ENCODE peak calls at places on chromosomes 1 and 21, in nine cellular contexts. One of them, this sample, is unnamed.

GRCh38 chr1:12049625-12050024 is 13.5 kb upstream of the TNFRSF8 start:
- DNase-seq in WTC11: no peak
- DNase-seq in MM.1S: no peak
- DNase-seq in fibroblast of lung: no peak
- DNase-seq in mucosa of descending colon: no peak
- DNase-seq in CD4-positive, alpha-beta T cell: no peak
- DNase-seq in AG04450: no peak
- DNase-seq in tibial artery: no peak
- DNase-seq in prostate gland: no peak
- DNase-seq in this sample: no peak

GRCh38 chr1:230542054-230542453 is 100.2 kb upstream of the COG2 start:
- DNase-seq in WTC11: no peak
- DNase-seq in MM.1S: no peak
- DNase-seq in fibroblast of lung: no peak
- DNase-seq in mucosa of descending colon: no peak
- DNase-seq in CD4-positive, alpha-beta T cell: no peak
- DNase-seq in AG04450: no peak
- DNase-seq in tibial artery: no peak
- DNase-seq in prostate gland: no peak
- DNase-seq in this sample: peak; percentile 67

GRCh38 chr1:113390871-113391642 is 742 bp downstream of the MAGI3 start:
- DNase-seq in WTC11: peak; percentile 39
- DNase-seq in MM.1S: peak; percentile 40
- DNase-seq in fibroblast of lung: peak; percentile 25
- DNase-seq in mucosa of descending colon: peak; percentile 78
- DNase-seq in CD4-positive, alpha-beta T cell: no peak
- DNase-seq in AG04450: no peak
- DNase-seq in tibial artery: peak; percentile 41
- DNase-seq in prostate gland: peak; percentile 60
- DNase-seq in this sample: peak; percentile 39

GRCh38 chr1:212401838-212402582 is 12.7 kb downstream of the PACC1 start:
- DNase-seq in WTC11: no peak
- DNase-seq in MM.1S: no peak
- DNase-seq in fibroblast of lung: peak; percentile 58
- DNase-seq in mucosa of descending colon: no peak
- DNase-seq in CD4-positive, alpha-beta T cell: no peak
- DNase-seq in AG04450: no peak
- DNase-seq in tibial artery: no peak
- DNase-seq in prostate gland: no peak
- DNase-seq in this sample: no peak

GRCh38 chr1:110005971-110006370 is 21.4 kb downstream of the AHCYL1 start:
- DNase-seq in WTC11: no peak
- DNase-seq in MM.1S: no peak
- DNase-seq in fibroblast of lung: peak; percentile 51
- DNase-seq in mucosa of descending colon: no peak
- DNase-seq in CD4-positive, alpha-beta T cell: no peak
- DNase-seq in AG04450: peak; percentile 34
- DNase-seq in tibial artery: no peak
- DNase-seq in prostate gland: no peak
- DNase-seq in this sample: no peak

GRCh38 chr1:2526824-2527552 is 592 bp upstream of the PANK4 start:
- DNase-seq in WTC11: no peak
- DNase-seq in MM.1S: no peak
- DNase-seq in fibroblast of lung: peak; percentile 23
- DNase-seq in mucosa of descending colon: peak; percentile 52
- DNase-seq in CD4-positive, alpha-beta T cell: no peak
- DNase-seq in AG04450: no peak
- DNase-seq in tibial artery: peak; percentile 57
- DNase-seq in prostate gland: no peak
- DNase-seq in this sample: peak; percentile 72

GRCh38 chr1:33654267-33654832 is 181.9 kb downstream of the ZSCAN20 start:
- DNase-seq in WTC11: peak; percentile 40
- DNase-seq in MM.1S: no peak
- DNase-seq in fibroblast of lung: no peak
- DNase-seq in mucosa of descending colon: no peak
- DNase-seq in CD4-positive, alpha-beta T cell: no peak
- DNase-seq in AG04450: no peak
- DNase-seq in tibial artery: no peak
- DNase-seq in prostate gland: no peak
- DNase-seq in this sample: peak; percentile 17

GRCh38 chr21:46116846-46117585 is 19.1 kb downstream of the COL6A2 start:
- DNase-seq in WTC11: peak; percentile 5
- DNase-seq in MM.1S: no peak
- DNase-seq in fibroblast of lung: peak; percentile 81
- DNase-seq in mucosa of descending colon: peak; percentile 17
- DNase-seq in CD4-positive, alpha-beta T cell: no peak
- DNase-seq in AG04450: no peak
- DNase-seq in tibial artery: peak; percentile 19
- DNase-seq in prostate gland: no peak
- DNase-seq in this sample: no peak

GRCh38 chr1:90973897-90974798 is 47.7 kb downstream of the ZNF644 start:
- DNase-seq in WTC11: no peak
- DNase-seq in MM.1S: no peak
- DNase-seq in fibroblast of lung: peak; percentile 49
- DNase-seq in mucosa of descending colon: no peak
- DNase-seq in CD4-positive, alpha-beta T cell: no peak
- DNase-seq in AG04450: no peak
- DNase-seq in tibial artery: no peak
- DNase-seq in prostate gland: no peak
- DNase-seq in this sample: no peak

GRCh38 chr1:218209351-218209861 is 75.7 kb upstream of the RRP15 start:
- DNase-seq in WTC11: no peak
- DNase-seq in MM.1S: no peak
- DNase-seq in fibroblast of lung: peak; percentile 87
- DNase-seq in mucosa of descending colon: no peak
- DNase-seq in CD4-positive, alpha-beta T cell: no peak
- DNase-seq in AG04450: peak; percentile 53
- DNase-seq in tibial artery: no peak
- DNase-seq in prostate gland: no peak
- DNase-seq in this sample: peak; percentile 27

GRCh38 chr1:150534002-150534401 is 15.2 kb upstream of the ADAMTSL4 start:
- DNase-seq in WTC11: no peak
- DNase-seq in MM.1S: no peak
- DNase-seq in fibroblast of lung: no peak
- DNase-seq in mucosa of descending colon: peak; percentile 32
- DNase-seq in CD4-positive, alpha-beta T cell: no peak
- DNase-seq in AG04450: no peak
- DNase-seq in tibial artery: no peak
- DNase-seq in prostate gland: no peak
- DNase-seq in this sample: no peak

GRCh38 chr1:33586111-33586510 is 113.7 kb downstream of the ZSCAN20 start:
- DNase-seq in WTC11: no peak
- DNase-seq in MM.1S: no peak
- DNase-seq in fibroblast of lung: no peak
- DNase-seq in mucosa of descending colon: no peak
- DNase-seq in CD4-positive, alpha-beta T cell: no peak
- DNase-seq in AG04450: no peak
- DNase-seq in tibial artery: no peak
- DNase-seq in prostate gland: no peak
- DNase-seq in this sample: no peak

DNA sequence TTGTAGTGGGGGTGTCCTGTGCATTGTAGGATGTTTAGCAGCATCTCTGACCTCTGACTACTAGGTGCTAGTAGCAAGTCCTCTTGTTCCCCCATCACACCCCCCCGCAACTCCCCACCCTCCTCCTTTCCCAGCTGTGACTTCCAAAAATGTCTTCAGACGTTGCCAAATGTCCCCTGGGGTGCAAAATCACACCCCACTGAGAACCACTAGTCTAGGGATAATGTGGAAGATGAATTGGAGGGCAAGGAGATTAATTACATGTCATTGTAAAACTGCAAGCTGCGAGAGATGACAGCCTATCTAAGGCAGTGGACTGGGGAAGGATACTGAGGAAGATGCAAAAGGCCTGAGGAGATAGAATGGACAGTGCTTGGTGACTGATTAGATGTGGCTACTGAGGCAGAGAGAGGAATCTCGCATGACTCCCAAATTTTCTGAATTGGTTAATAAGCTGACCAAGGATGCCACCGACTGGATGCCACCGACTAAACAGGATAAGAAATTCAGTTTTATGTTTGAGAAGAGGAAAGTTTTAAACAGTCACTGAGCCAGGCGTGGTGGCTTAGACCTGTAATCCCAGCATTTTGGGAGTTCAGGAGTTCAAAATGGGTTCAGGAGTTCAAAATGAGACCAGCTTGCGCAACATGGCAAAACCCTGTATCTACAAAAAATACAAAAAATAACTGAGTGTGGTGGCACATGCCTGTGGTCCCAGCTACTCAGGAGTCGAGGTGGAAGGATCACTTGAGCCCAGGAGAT is 3.1 kb upstream of the JAK1 start:
- DNase-seq in WTC11: no peak
- DNase-seq in MM.1S: no peak
- DNase-seq in fibroblast of lung: peak; percentile 45
- DNase-seq in mucosa of descending colon: no peak
- DNase-seq in CD4-positive, alpha-beta T cell: no peak
- DNase-seq in AG04450: no peak
- DNase-seq in tibial artery: no peak
- DNase-seq in prostate gland: no peak
- DNase-seq in this sample: no peak
- TF ChIP-seq CTCF in WTC11: no peak
- TF ChIP-seq CTCF in MM.1S: no peak
- TF ChIP-seq CTCF in fibroblast of lung: peak; percentile 23
- TF ChIP-seq CTCF in mucosa of descending colon: no peak
- TF ChIP-seq CTCF in CD4-positive, alpha-beta T cell: no peak
- TF ChIP-seq CTCF in AG04450: no peak
- TF ChIP-seq CTCF in tibial artery: no peak
- TF ChIP-seq CTCF in prostate gland: no peak
- TF ChIP-seq CTCF in this sample: no peak

GRCh38 chr1:48676376-48676775 is 100.3 kb downstream of the BEND5 start:
- DNase-seq in WTC11: no peak
- DNase-seq in MM.1S: no peak
- DNase-seq in fibroblast of lung: no peak
- DNase-seq in mucosa of descending colon: no peak
- DNase-seq in CD4-positive, alpha-beta T cell: no peak
- DNase-seq in AG04450: no peak
- DNase-seq in tibial artery: no peak
- DNase-seq in prostate gland: no peak
- DNase-seq in this sample: no peak

GRCh38 chr1:48676822-48677221 is 99.9 kb downstream of the BEND5 start:
- DNase-seq in WTC11: no peak
- DNase-seq in MM.1S: no peak
- DNase-seq in fibroblast of lung: no peak
- DNase-seq in mucosa of descending colon: no peak
- DNase-seq in CD4-positive, alpha-beta T cell: no peak
- DNase-seq in AG04450: no peak
- DNase-seq in tibial artery: no peak
- DNase-seq in prostate gland: no peak
- DNase-seq in this sample: peak; percentile 88

GRCh38 chr1:48679107-48679506 is 97.6 kb downstream of the BEND5 start:
- DNase-seq in WTC11: no peak
- DNase-seq in MM.1S: no peak
- DNase-seq in fibroblast of lung: peak; percentile 42
- DNase-seq in mucosa of descending colon: no peak
- DNase-seq in CD4-positive, alpha-beta T cell: no peak
- DNase-seq in AG04450: no peak
- DNase-seq in tibial artery: peak; percentile 32
- DNase-seq in prostate gland: no peak
- DNase-seq in this sample: no peak

GRCh38 chr1:48678684-48679083 is 98.0 kb downstream of the BEND5 start:
- DNase-seq in WTC11: no peak
- DNase-seq in MM.1S: no peak
- DNase-seq in fibroblast of lung: no peak
- DNase-seq in mucosa of descending colon: no peak
- DNase-seq in CD4-positive, alpha-beta T cell: no peak
- DNase-seq in AG04450: no peak
- DNase-seq in tibial artery: no peak
- DNase-seq in prostate gland: no peak
- DNase-seq in this sample: no peak

GRCh38 chr1:48677306-48678287 is 99.1 kb downstream of the BEND5 start:
- DNase-seq in WTC11: peak; percentile 74
- DNase-seq in MM.1S: peak; percentile 57
- DNase-seq in fibroblast of lung: peak; percentile 66
- DNase-seq in mucosa of descending colon: peak; percentile 75
- DNase-seq in CD4-positive, alpha-beta T cell: no peak
- DNase-seq in AG04450: no peak
- DNase-seq in tibial artery: peak; percentile 68
- DNase-seq in prostate gland: peak; percentile 71
- DNase-seq in this sample: peak; percentile 72
- TF ChIP-seq CTCF in WTC11: peak; percentile 66
- TF ChIP-seq CTCF in MM.1S: peak; percentile 71
- TF ChIP-seq CTCF in fibroblast of lung: peak; percentile 73
- TF ChIP-seq CTCF in mucosa of descending colon: peak; percentile 58
- TF ChIP-seq CTCF in CD4-positive, alpha-beta T cell: peak; percentile 54
- TF ChIP-seq CTCF in AG04450: peak; percentile 62
- TF ChIP-seq CTCF in tibial artery: peak; percentile 67
- TF ChIP-seq CTCF in prostate gland: peak; percentile 78
- TF ChIP-seq CTCF in this sample: peak; percentile 74

GRCh38 chr1:94702440-94702810 is 117.7 kb upstream of the SLC44A3 start:
- DNase-seq in WTC11: no peak
- DNase-seq in MM.1S: no peak
- DNase-seq in fibroblast of lung: peak; percentile 39
- DNase-seq in mucosa of descending colon: no peak
- DNase-seq in CD4-positive, alpha-beta T cell: no peak
- DNase-seq in AG04450: no peak
- DNase-seq in tibial artery: peak; percentile 71
- DNase-seq in prostate gland: no peak
- DNase-seq in this sample: no peak

GRCh38 chr1:94698341-94698740 is 121.8 kb upstream of the SLC44A3 start:
- DNase-seq in WTC11: no peak
- DNase-seq in MM.1S: no peak
- DNase-seq in fibroblast of lung: no peak
- DNase-seq in mucosa of descending colon: no peak
- DNase-seq in CD4-positive, alpha-beta T cell: no peak
- DNase-seq in AG04450: no peak
- DNase-seq in tibial artery: no peak
- DNase-seq in prostate gland: no peak
- DNase-seq in this sample: no peak

GRCh38 chr1:94698759-94699502 is 121.2 kb upstream of the SLC44A3 start:
- DNase-seq in WTC11: no peak
- DNase-seq in MM.1S: no peak
- DNase-seq in fibroblast of lung: no peak
- DNase-seq in mucosa of descending colon: no peak
- DNase-seq in CD4-positive, alpha-beta T cell: no peak
- DNase-seq in AG04450: peak; percentile 29
- DNase-seq in tibial artery: no peak
- DNase-seq in prostate gland: no peak
- DNase-seq in this sample: no peak

GRCh38 chr1:94705755-94706154 is 114.4 kb upstream of the SLC44A3 start:
- DNase-seq in WTC11: no peak
- DNase-seq in MM.1S: no peak
- DNase-seq in fibroblast of lung: no peak
- DNase-seq in mucosa of descending colon: no peak
- DNase-seq in CD4-positive, alpha-beta T cell: no peak
- DNase-seq in AG04450: no peak
- DNase-seq in tibial artery: no peak
- DNase-seq in prostate gland: no peak
- DNase-seq in this sample: peak; percentile 63

GRCh38 chr1:94701796-94702439 is 118.2 kb upstream of the SLC44A3 start:
- DNase-seq in WTC11: no peak
- DNase-seq in MM.1S: no peak
- DNase-seq in fibroblast of lung: no peak
- DNase-seq in mucosa of descending colon: no peak
- DNase-seq in CD4-positive, alpha-beta T cell: no peak
- DNase-seq in AG04450: no peak
- DNase-seq in tibial artery: no peak
- DNase-seq in prostate gland: no peak
- DNase-seq in this sample: no peak
- TF ChIP-seq CTCF in WTC11: no peak
- TF ChIP-seq CTCF in MM.1S: no peak
- TF ChIP-seq CTCF in fibroblast of lung: no peak
- TF ChIP-seq CTCF in mucosa of descending colon: no peak
- TF ChIP-seq CTCF in CD4-positive, alpha-beta T cell: no peak
- TF ChIP-seq CTCF in AG04450: no peak
- TF ChIP-seq CTCF in tibial artery: no peak
- TF ChIP-seq CTCF in prostate gland: no peak
- TF ChIP-seq CTCF in this sample: no peak

GRCh38 chr1:10888289-10888688 is 91.8 kb upstream of the CASZ1 start:
- DNase-seq in WTC11: peak; percentile 57
- DNase-seq in MM.1S: no peak
- DNase-seq in fibroblast of lung: no peak
- DNase-seq in mucosa of descending colon: no peak
- DNase-seq in CD4-positive, alpha-beta T cell: no peak
- DNase-seq in AG04450: no peak
- DNase-seq in tibial artery: no peak
- DNase-seq in prostate gland: no peak
- DNase-seq in this sample: no peak
- TF ChIP-seq CTCF in WTC11: no peak
- TF ChIP-seq CTCF in MM.1S: no peak
- TF ChIP-seq CTCF in fibroblast of lung: no peak
- TF ChIP-seq CTCF in mucosa of descending colon: no peak
- TF ChIP-seq CTCF in CD4-positive, alpha-beta T cell: no peak
- TF ChIP-seq CTCF in AG04450: no peak
- TF ChIP-seq CTCF in tibial artery: no peak
- TF ChIP-seq CTCF in prostate gland: no peak
- TF ChIP-seq CTCF in this sample: no peak

This sample was measured in cardiac muscle cell.